ENCODE peak calls at places on chromosomes 2 and 18, in four cellular contexts. F, C, H and B are unnamed samples.

GRCh38 chr2:202635441-202636296 is 900 bp downstream of the FAM117B start:
- DNase-seq in F (peak; percentile 86), C (peak; percentile 34), H (peak; percentile 87), B (peak; percentile 88)

GRCh38 chr18:48675912-48676311 is 137.1 kb downstream of the CTIF start:
- DNase-seq in F (no peak), C (no peak), H (no peak), B (no peak)

GRCh38 chr2:224838335-224838734 is 122.2 kb upstream of the CCDC195 start:
- DNase-seq in F (peak; percentile 63), C (no peak), H (no peak), B (no peak)

GRCh38 chr2:84768840-84769239 is 112.0 kb downstream of the TRABD2A start:
- DNase-seq in F (no peak), C (no peak), H (no peak), B (no peak)

GRCh38 chr2:147588191-147588590 is 256.6 kb upstream of the ACVR2A start:
- DNase-seq in F (peak; percentile 90), C (no peak), H (no peak), B (no peak)

GRCh38 chr18:29083545-29083944 is 906.6 kb upstream of the CDH2 start:
- DNase-seq in F (peak; percentile 44), C (no peak), H (no peak), B (peak; percentile 27)

GRCh38 chr2:235594041-235594440 is 100.2 kb downstream of the AGAP1 start:
- DNase-seq in F (peak; percentile 86), C (peak; percentile 71), H (peak; percentile 68), B (peak; percentile 80)

GRCh38 chr18:79567481-79568147 is 112.0 kb upstream of the CTDP1 start:
- DNase-seq in F (peak; percentile 92), C (no peak), H (no peak), B (peak; percentile 75)

GRCh38 chr2:240460781-240461431 is 25.4 kb downstream of the GPC1 start:
- DNase-seq in F (no peak), C (no peak), H (no peak), B (no peak)

GRCh38 chr2:169683425-169684134 is 10.6 kb downstream of the CFAP210 start:
- DNase-seq in F (no peak), C (no peak), H (no peak), B (no peak)

GRCh38 chr2:68727698-68728375 is 6.8 kb upstream of the ARHGAP25 start:
- DNase-seq in F (peak; percentile 32), C (no peak), H (no peak), B (no peak)

GRCh38 chr2:69169990-69170389 is 157.0 kb downstream of the ANTXR1 start:
- DNase-seq in F (peak; percentile 75), C (no peak), H (no peak), B (no peak)

GRCh38 chr2:228613133-228613532 is 431.6 kb upstream of the SPHKAP start:
- DNase-seq in F (peak; percentile 97), C (peak; percentile 7), H (no peak), B (no peak)

GRCh38 chr2:201004370-201004769 is 40.9 kb upstream of the ORC2 start:
- DNase-seq in F (no peak), C (no peak), H (no peak), B (no peak)

GRCh38 chr2:18132697-18133096 is 254.2 kb downstream of the KCNS3 start:
- DNase-seq in F (peak; percentile 10), C (no peak), H (no peak), B (no peak)

GRCh38 chr2:79916285-79916684 is 388.3 kb downstream of the LRRTM1 start:
- DNase-seq in F (no peak), C (no peak), H (no peak), B (no peak)

GRCh38 chr18:79914614-79915160 is 36.8 kb downstream of the SLC66A2 start:
- DNase-seq in F (no peak), C (no peak), H (no peak), B (no peak)

GRCh38 chr2:102622646-102623045 is 3.3 kb downstream of the SLC9A2 start:
- DNase-seq in F (no peak), C (no peak), H (no peak), B (no peak)

GRCh38 chr18:23838801-23839366 is 149.6 kb downstream of the LAMA3 start:
- DNase-seq in F (peak; percentile 77), C (no peak), H (no peak), B (no peak)

GRCh38 chr18:44750774-44751173 is 70.1 kb downstream of the SETBP1 start:
- DNase-seq in F (no peak), C (no peak), H (no peak), B (no peak)

GRCh38 chr18:32714571-32715148 is 58.2 kb downstream of the KLHL14 start:
- DNase-seq in F (peak; percentile 62), C (peak; percentile 28), H (peak; percentile 75), B (peak; percentile 77)

GRCh38 chr2:240589381-240589780 is 2.8 kb downstream of the CAPN10 start:
- DNase-seq in F (no peak), C (no peak), H (no peak), B (no peak)

GRCh38 chr2:128310094-128310716 is 8.5 kb downstream of the HS6ST1 start:
- DNase-seq in F (no peak), C (no peak), H (no peak), B (no peak)

GRCh38 chr18:55982992-55983391 is 395.0 kb upstream of the TCF4 start:
- DNase-seq in F (peak; percentile 17), C (no peak), H (no peak), B (no peak)

GRCh38 chr18:22186484-22186971 is 17.1 kb downstream of the GATA6 start:
- DNase-seq in F (peak; percentile 35), C (no peak), H (no peak), B (no peak)

GRCh38 chr2:66428986-66429612 is 5.8 kb upstream of the MEIS1 start:
- DNase-seq in F (peak; percentile 79), C (peak; percentile 18), H (peak; percentile 70), B (peak; percentile 85)

GRCh38 chr2:160165996-160166395 is 34.1 kb downstream of the ITGB6 start:
- DNase-seq in F (no peak), C (no peak), H (no peak), B (no peak)

GRCh38 chr2:3505771-3506170 is 13.6 kb downstream of the ADI1 start:
- DNase-seq in F (no peak), C (no peak), H (no peak), B (no peak)

GRCh38 chr2:25684577-25684976 is 11.2 kb upstream of the DTNB start:
- DNase-seq in F (no peak), C (no peak), H (no peak), B (no peak)

GRCh38 chr2:66412874-66413273 is 22.1 kb upstream of the MEIS1 start:
- DNase-seq in F (no peak), C (no peak), H (no peak), B (no peak)

GRCh38 chr2:102514061-102514785 is 41.2 kb downstream of the SLC9A4 start:
- DNase-seq in F (peak; percentile 92), C (peak; percentile 27), H (no peak), B (no peak)

GRCh38 chr2:14257801-14258507 is 374.6 kb upstream of the LRATD1 start:
- DNase-seq in F (no peak), C (no peak), H (no peak), B (no peak)

GRCh38 chr2:66582364-66582974 is 147.5 kb downstream of the MEIS1 start:
- DNase-seq in F (no peak), C (no peak), H (no peak), B (no peak)

DNA sequence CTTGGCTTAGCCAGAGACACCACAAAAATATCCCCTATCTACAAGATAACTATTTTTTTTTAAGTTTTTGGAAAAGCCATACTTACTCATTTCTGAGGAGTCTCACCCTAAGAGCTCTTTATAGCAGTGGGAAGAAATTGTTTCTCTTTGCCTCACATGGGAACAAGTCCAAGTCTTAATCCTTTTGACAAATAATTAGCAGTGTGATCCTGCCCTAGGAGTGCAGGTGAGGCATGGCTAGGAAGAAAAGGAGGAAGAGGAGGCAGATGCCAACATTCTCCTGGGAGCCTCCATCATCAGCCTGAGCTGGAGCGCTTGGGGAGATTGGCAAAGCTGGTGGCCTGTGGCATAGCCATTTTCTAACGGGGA is 115.6 kb downstream of the STPG4 start:
- DNase-seq in F (no peak), C (no peak), H (no peak), B (no peak)
- H3K27ac ChIP-seq in F (no peak overlapping the region), C (no peak overlapping the region), H (no peak overlapping the region), B (no peak overlapping the region)

GRCh38 chr2:111121028-111121872 is 536 bp downstream of the BCL2L11 start:
- DNase-seq in F (peak; percentile 65), C (no peak), H (peak; percentile 74), B (peak; percentile 75)

GRCh38 chr2:111122631-111123421 is 2.1 kb downstream of the BCL2L11 start:
- DNase-seq in F (peak; percentile 92), C (no peak), H (peak; percentile 34), B (peak; percentile 94)

GRCh38 chr2:111120253-111121027 is at the start of gene BCL2L11:
- DNase-seq in F (peak; percentile 94), C (peak; percentile 82), H (peak; percentile 95), B (peak; percentile 97)

GRCh38 chr2:111123751-111124150 is 3.0 kb downstream of the BCL2L11 start:
- DNase-seq in F (no peak), C (no peak), H (no peak), B (no peak)

DNA sequence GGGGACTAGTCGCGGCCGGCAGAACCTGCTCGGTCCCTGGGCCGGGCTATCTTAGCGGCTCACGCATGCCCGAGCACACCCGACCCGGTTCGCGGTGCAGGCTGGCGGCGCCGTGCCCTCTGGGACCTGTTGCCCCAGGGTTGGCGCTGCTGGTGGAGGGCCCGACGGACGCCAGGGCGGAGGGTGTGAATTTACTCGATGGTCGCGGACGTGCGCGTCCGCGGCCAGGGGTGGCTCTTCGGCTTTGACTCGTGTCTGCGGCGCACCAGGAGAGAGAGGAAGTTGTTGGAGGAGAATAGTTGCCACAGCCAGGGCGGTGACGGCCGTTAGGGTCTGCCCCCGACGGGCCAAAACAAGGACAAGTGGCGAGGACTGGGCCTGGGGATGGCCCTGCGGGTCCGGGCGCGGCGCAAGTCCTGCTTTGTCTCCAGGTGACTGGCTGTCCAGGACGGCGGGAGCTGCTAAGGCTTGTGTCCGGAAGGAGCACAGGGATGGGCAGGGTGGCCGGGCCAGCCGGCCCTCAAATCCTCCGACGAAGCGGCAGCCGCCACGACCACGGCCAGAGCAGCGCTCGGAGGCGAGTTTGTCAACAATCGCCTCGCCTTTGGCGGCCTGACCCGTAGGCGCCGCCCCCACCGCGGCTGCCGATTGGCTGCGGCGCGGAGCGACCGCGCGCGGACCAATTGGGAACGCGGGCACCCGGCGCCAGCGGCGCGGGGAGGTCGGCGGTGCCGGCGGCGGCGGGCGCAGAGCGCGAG is 1.3 kb downstream of the BCL2L11 start:
- DNase-seq in F (peak; percentile 95), C (peak; percentile 73), H (peak; percentile 91), B (peak; percentile 98)
- TF ChIP-seq EZH2phosphoT487 in F (no peak), C (no peak), H (no peak), B (no peak)

GRCh38 chr2:191446910-191447309 is 201.7 kb downstream of the MYO1B start:
- DNase-seq in F (no peak), C (no peak), H (no peak), B (no peak)

GRCh38 chr2:191453756-191454155 is 208.6 kb downstream of the MYO1B start:
- DNase-seq in F (no peak), C (no peak), H (no peak), B (no peak)

GRCh38 chr2:191451116-191451515 is 205.9 kb downstream of the MYO1B start:
- DNase-seq in F (no peak), C (no peak), H (no peak), B (no peak)
- H3K4me1 ChIP-seq in F (no peaks in the 10 kb centered on the region), C (no peaks in the 10 kb centered on the region), H (no peaks in the 10 kb centered on the region), B (no peaks in the 10 kb centered on the region)

GRCh38 chr18:8718401-8718913 is 13.1 kb downstream of the MTCL1 start:
- DNase-seq in F (no peak), C (no peak), H (no peak), B (no peak)
- H3K27ac ChIP-seq in F (no peak overlapping the region), C (no peak overlapping the region), H (no peak overlapping the region), B (no peak overlapping the region)

GRCh38 chr2:174066871-174067270 is 101.7 kb upstream of the SP3 start:
- DNase-seq in F (peak; percentile 27), C (no peak), H (no peak), B (no peak)
- TF ChIP-seq EZH2phosphoT487 in F (no peak), C (no peak), H (no peak), B (no peak)